ENCODE peak calls at places on chromosomes 7 and 10, in four cellular contexts. J is ovary, V is IMR-90, D is fibroblast of lung. R is an unnamed sample. For H3K4me1, the result is how much of the 10 kb centered on the place peaks cover.

GRCh38 chr7:16587785-16588184 is 57.8 kb downstream of the ANKMY2 start:
- DNase-seq in J (no peak), V (no peak), D (no peak), R (no peak)

GRCh38 chr7:41699532-41699931 is 3.4 kb downstream of the INHBA start:
- DNase-seq in J (peak), V (peak), D (peak), R (no peak)

GRCh38 chr10:12476661-12477060 is 127.3 kb downstream of the CAMK1D start:
- DNase-seq in J (no peak), V (no peak), D (no peak), R (no peak)

GRCh38 chr10:16441106-16441850 is 4.5 kb downstream of the PTER start:
- DNase-seq in J (no peak), V (peak), D (peak), R (no peak)

GRCh38 chr10:102646610-102647432 is 2.5 kb downstream of the TRIM8 start:
- DNase-seq in J (peak), V (peak), D (no peak), R (peak)

GRCh38 chr10:33776419-33776818 is 442.0 kb upstream of the NRP1 start:
- DNase-seq in J (no peak), V (no peak), D (no peak), R (no peak)

GRCh38 chr7:20236790-20237189 is 19.6 kb upstream of the MACC1 start:
- DNase-seq in J (no peak), V (peak), D (peak), R (no peak)

GRCh38 chr10:78124167-78124566 is 90.5 kb downstream of the RPS24 start:
- DNase-seq in J (no peak), V (no peak), D (no peak), R (no peak)

GRCh38 chr10:132257271-132257670 is 50.5 kb downstream of the STK32C start:
- DNase-seq in J (no peak), V (peak), D (peak), R (no peak)

GRCh38 chr7:121591916-121592315 is 195.8 kb upstream of the FAM3C start:
- DNase-seq in J (no peak), V (no peak), D (no peak), R (no peak)

GRCh38 chr10:79229081-79229541 is 118.2 kb upstream of the PPIF start:
- DNase-seq in J (no peak), V (no peak), D (no peak), R (no peak)

GRCh38 chr7:101614098-101614938 is 14.8 kb downstream of the MYL10 start:
- DNase-seq in J (no peak), V (no peak), D (no peak), R (no peak)

GRCh38 chr7:128740996-128741395 is 1.8 kb downstream of the CALU start:
- DNase-seq in J (no peak), V (no peak), D (peak), R (no peak)

GRCh38 chr7:8597565-8597964 is 164.2 kb downstream of the NXPH1 start:
- DNase-seq in J (no peak), V (no peak), D (no peak), R (no peak)

GRCh38 chr10:81817611-81818160 is 57.3 kb upstream of the NRG3 start:
- DNase-seq in J (no peak), V (no peak), D (no peak), R (no peak)

GRCh38 chr10:81814842-81815241 is 60.2 kb upstream of the NRG3 start:
- DNase-seq in J (no peak), V (no peak), D (no peak), R (no peak)

GRCh38 chr10:81820418-81820817 is 54.6 kb upstream of the NRG3 start:
- DNase-seq in J (no peak), V (no peak), D (no peak), R (no peak)
- TF ChIP-seq CTCF in J (no peak), V (no peak), D (no peak), R (no peak)

GRCh38 chr10:22504766-22505165 is 159.5 kb downstream of the SPAG6 start:
- DNase-seq in J (no peak), V (no peak), D (no peak), R (no peak)

GRCh38 chr10:22503315-22504090 is 158.2 kb downstream of the SPAG6 start:
- DNase-seq in J (no peak), V (no peak), D (peak), R (no peak)

GRCh38 chr10:22500567-22501369 is 155.5 kb downstream of the SPAG6 start:
- DNase-seq in J (no peak), V (no peak), D (no peak), R (no peak)

GRCh38 chr10:22501412-22501811 is 156.1 kb downstream of the SPAG6 start:
- DNase-seq in J (no peak), V (no peak), D (no peak), R (no peak)

GRCh38 chr10:22501863-22502262 is 156.6 kb downstream of the SPAG6 start:
- DNase-seq in J (no peak), V (no peak), D (no peak), R (no peak)
- H3K4me1 ChIP-seq in J (under half), V (under half), D (under half), R (under half)

GRCh38 chr10:51031995-51032394 is 42.3 kb upstream of the PRKG1 start:
- DNase-seq in J (no peak), V (no peak), D (no peak), R (no peak)
- TF ChIP-seq CTCF in J (no peak), V (no peak), D (no peak), R (no peak)

GRCh38 chr10:124086787-124087671 is 6.4 kb downstream of the CHST15 start:
- DNase-seq in J (peak), V (no peak), D (no peak), R (no peak)
- H3K4me1 ChIP-seq in J (under half), V (under half), D (under half), R (under half)

GRCh38 chr10:46787321-46787615 is 124.0 kb upstream of the PTPN20 start:
- DNase-seq in J (no peak), V (peak), D (peak), R (no peak)
- TF ChIP-seq CTCF in J (no peak), V (peak), D (peak), R (no peak)

DNA sequence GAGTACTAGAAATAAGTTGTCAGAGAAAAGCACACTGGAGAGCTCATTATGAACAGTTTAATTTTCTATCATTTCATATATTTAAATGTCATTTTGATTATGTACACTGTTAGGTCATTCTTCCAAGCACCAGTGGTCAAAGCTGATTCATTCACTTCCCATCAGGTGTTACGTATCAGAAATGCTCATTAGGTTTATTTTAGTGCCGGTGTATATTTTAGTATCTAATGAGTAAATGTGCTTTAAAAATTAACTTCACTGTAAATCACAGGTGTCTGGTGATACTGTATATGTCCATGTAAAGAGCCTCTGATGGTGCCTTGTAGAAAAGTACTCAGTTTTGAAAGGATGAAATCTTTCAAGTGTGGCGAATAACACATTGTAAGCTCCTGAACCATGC is 3.5 kb downstream of the DMTF1 start:
- DNase-seq in J (no peak), V (peak), D (peak), R (no peak)
- H3K4me1 ChIP-seq in J (under half), V (under half), D (under half), R (under half)